ENCODE peak calls at places on chromosomes 5 and 9, in four cellular contexts. One of them, this sample, is unnamed.

GRCh38 chr9:136593581-136593980 is 47.7 kb upstream of the NOTCH1 start:
- DNase-seq in small intestine: no peak
- DNase-seq in C1 segment of cervical spinal cord: no peak
- DNase-seq in brain microvascular endothelial cell: no peak
- DNase-seq in this sample: no peak

GRCh38 chr5:73796164-73797141 is 170.5 kb downstream of the ARHGEF28 start:
- DNase-seq in small intestine: no peak
- DNase-seq in brain microvascular endothelial cell: peak
- DNase-seq in C1 segment of cervical spinal cord: no peak
- DNase-seq in this sample: peak

GRCh38 chr5:66972004-66972403 is 224.6 kb downstream of the CD180 start:
- DNase-seq in small intestine: peak
- DNase-seq in C1 segment of cervical spinal cord: no peak
- DNase-seq in brain microvascular endothelial cell: no peak
- DNase-seq in this sample: no peak

GRCh38 chr9:136799854-136800657 is 3.9 kb downstream of the CCDC183 start:
- DNase-seq in C1 segment of cervical spinal cord: peak
- DNase-seq in brain microvascular endothelial cell: no peak
- DNase-seq in small intestine: peak
- DNase-seq in this sample: peak

GRCh38 chr9:93299418-93300174 is 115.7 kb downstream of the WNK2 start:
- DNase-seq in C1 segment of cervical spinal cord: no peak
- DNase-seq in brain microvascular endothelial cell: no peak
- DNase-seq in small intestine: peak
- DNase-seq in this sample: no peak

GRCh38 chr5:133918316-133918715 is 50.1 kb downstream of the C5orf15 start:
- DNase-seq in C1 segment of cervical spinal cord: no peak
- DNase-seq in small intestine: no peak
- DNase-seq in brain microvascular endothelial cell: no peak
- DNase-seq in this sample: no peak

GRCh38 chr5:23014817-23015216 is 161.7 kb upstream of the CDH12 start:
- DNase-seq in C1 segment of cervical spinal cord: no peak
- DNase-seq in small intestine: no peak
- DNase-seq in brain microvascular endothelial cell: no peak
- DNase-seq in this sample: no peak

GRCh38 chr5:180790020-180790419 is 12.6 kb downstream of the MGAT1 start:
- DNase-seq in brain microvascular endothelial cell: no peak
- DNase-seq in C1 segment of cervical spinal cord: no peak
- DNase-seq in small intestine: no peak
- DNase-seq in this sample: no peak

GRCh38 chr5:66933066-66933465 is 263.5 kb downstream of the CD180 start:
- DNase-seq in C1 segment of cervical spinal cord: no peak
- DNase-seq in small intestine: no peak
- DNase-seq in brain microvascular endothelial cell: peak
- DNase-seq in this sample: no peak

GRCh38 chr5:14807471-14807870 is 64.1 kb downstream of the ANKH start:
- DNase-seq in C1 segment of cervical spinal cord: no peak
- DNase-seq in small intestine: no peak
- DNase-seq in brain microvascular endothelial cell: no peak
- DNase-seq in this sample: no peak

GRCh38 chr5:132184588-132184987 is 43.1 kb downstream of the P4HA2 start:
- DNase-seq in C1 segment of cervical spinal cord: no peak
- DNase-seq in small intestine: no peak
- DNase-seq in brain microvascular endothelial cell: no peak
- DNase-seq in this sample: no peak

GRCh38 chr5:33781286-33781685 is 110.5 kb downstream of the ADAMTS12 start:
- DNase-seq in C1 segment of cervical spinal cord: no peak
- DNase-seq in small intestine: no peak
- DNase-seq in brain microvascular endothelial cell: peak
- DNase-seq in this sample: no peak

GRCh38 chr5:133326361-133326760 is 274.5 kb downstream of the HSPA4 start:
- DNase-seq in small intestine: no peak
- DNase-seq in brain microvascular endothelial cell: no peak
- DNase-seq in C1 segment of cervical spinal cord: no peak
- DNase-seq in this sample: no peak

This sample was measured in DMS153.